ENCODE peak calls at places on chromosome 17, in six cellular contexts. P is psoas muscle, A is HCT116, G is cardiac fibroblast, O is cardiac muscle cell, I is mucosa of descending colon. S is an unnamed sample.

GRCh38 chr17:48615212-48615962 is at the start of gene HOXB8:
- DNase-seq in P (no peak), A (no peak), G (no peak), O (no peak), I (peak), S (no peak)

GRCh38 chr17:47941246-47941997 is at the start of gene PNPO:
- DNase-seq in P (peak), A (peak), G (peak), O (peak), I (peak), S (peak)

GRCh38 chr17:57422574-57423164 is 166.3 kb downstream of the MSI2 start:
- DNase-seq in P (peak), A (peak), G (peak), O (no peak), I (no peak), S (peak)

GRCh38 chr17:72387969-72388368 is 267.1 kb downstream of the SOX9 start:
- DNase-seq in P (no peak), A (no peak), G (no peak), O (no peak), I (no peak), S (no peak)

GRCh38 chr17:14559220-14559619 is 258.3 kb downstream of the HS3ST3B1 start:
- DNase-seq in P (no peak), A (no peak), G (no peak), O (no peak), I (no peak), S (no peak)

GRCh38 chr17:55783684-55784245 is 32.9 kb downstream of the PCTP start:
- DNase-seq in P (peak), A (no peak), G (peak), O (no peak), I (peak), S (no peak)

GRCh38 chr17:14289162-14289561 is 11.7 kb upstream of the HS3ST3B1 start:
- DNase-seq in P (no peak), A (no peak), G (no peak), O (no peak), I (no peak), S (no peak)

GRCh38 chr17:38579934-38580333 is 25.8 kb downstream of the SRCIN1 start:
- DNase-seq in P (no peak), A (no peak), G (peak), O (peak), I (no peak), S (no peak)

GRCh38 chr17:72467841-72468653 is 347.2 kb downstream of the SOX9 start:
- DNase-seq in P (peak), A (no peak), G (peak), O (no peak), I (peak), S (no peak)

GRCh38 chr17:61002316-61002736 is 324.7 kb downstream of the BCAS3 start:
- DNase-seq in P (no peak), A (peak), G (peak), O (peak), I (no peak), S (no peak)

GRCh38 chr17:35286120-35286781 is 43.4 kb downstream of the SLFN5 start:
- DNase-seq in P (no peak), A (no peak), G (peak), O (no peak), I (no peak), S (peak)

GRCh38 chr17:2705888-2706795 is 5.4 kb downstream of the CLUH start:
- DNase-seq in P (peak), A (no peak), G (no peak), O (no peak), I (peak), S (no peak)

GRCh38 chr17:15194859-15195277 is 70.3 kb downstream of the PMP22 start:
- DNase-seq in P (no peak), A (no peak), G (no peak), O (no peak), I (no peak), S (no peak)

GRCh38 chr17:3879591-3880417 is 13.0 kb downstream of the CAMKK1 start:
- DNase-seq in P (no peak), A (no peak), G (no peak), O (no peak), I (peak), S (no peak)

GRCh38 chr17:50935201-50936124 is 69.3 kb upstream of the TOB1 start:
- DNase-seq in P (peak), A (no peak), G (no peak), O (no peak), I (peak), S (no peak)

GRCh38 chr17:73585583-73585982 is 58.7 kb downstream of the SDK2 start:
- DNase-seq in P (no peak), A (no peak), G (no peak), O (no peak), I (no peak), S (no peak)
- TF ChIP-seq CTCF in P (no peak), A (peak), G (no peak), O (no peak), I (no peak), S (peak)

DNA sequence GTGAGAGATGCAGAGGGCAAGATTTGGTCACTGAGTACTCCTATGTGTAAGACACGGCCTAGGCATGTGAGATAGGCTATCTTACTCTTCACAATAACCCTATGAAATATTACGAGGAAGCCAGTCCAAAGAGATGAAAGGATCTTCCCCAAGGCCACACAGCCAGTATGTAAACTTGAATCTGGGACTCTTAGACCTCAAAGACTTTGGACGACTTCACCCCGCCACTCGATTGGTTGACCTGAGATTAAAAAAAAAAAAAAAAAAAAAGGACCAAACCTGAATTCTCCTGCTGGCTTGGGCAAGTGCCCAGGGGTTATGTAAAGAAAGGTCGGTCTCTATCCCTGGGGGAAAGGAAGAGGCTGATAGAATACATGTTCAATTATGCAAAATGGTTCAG is 33.1 kb downstream of the PIPOX start:
- DNase-seq in P (no peak), A (no peak), G (no peak), O (no peak), I (no peak), S (no peak)
- H3K4me3 ChIP-seq in P (no peak), A (no peak), G (no peak), O (no peak), I (no peak), S (no peak)

DNA sequence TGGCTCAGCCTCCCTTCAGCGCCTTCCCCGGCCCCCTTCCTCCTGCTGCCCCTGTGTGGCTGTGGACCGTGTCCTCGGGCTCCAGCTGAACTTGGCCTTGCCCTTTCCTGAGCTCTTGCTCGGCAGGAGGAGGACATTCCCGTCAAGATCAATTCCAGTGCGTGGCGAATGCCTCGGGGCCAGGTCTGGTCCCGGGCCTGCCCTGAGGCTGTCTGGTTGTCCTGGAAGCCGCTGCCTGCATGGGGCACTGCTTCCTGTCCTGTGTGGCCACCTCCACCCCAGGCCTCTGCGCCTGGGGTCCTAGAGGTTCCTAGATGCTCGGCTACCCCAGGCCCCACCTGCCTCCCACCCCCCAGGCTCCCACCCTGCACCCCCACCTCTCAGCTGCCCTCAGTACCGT is 12.8 kb downstream of the BAHCC1 start:
- DNase-seq in P (no peak), A (no peak), G (no peak), O (no peak), I (no peak), S (no peak)
- TF ChIP-seq CTCF in P (no peak), A (no peak), G (no peak), O (no peak), I (no peak), S (no peak)

DNA sequence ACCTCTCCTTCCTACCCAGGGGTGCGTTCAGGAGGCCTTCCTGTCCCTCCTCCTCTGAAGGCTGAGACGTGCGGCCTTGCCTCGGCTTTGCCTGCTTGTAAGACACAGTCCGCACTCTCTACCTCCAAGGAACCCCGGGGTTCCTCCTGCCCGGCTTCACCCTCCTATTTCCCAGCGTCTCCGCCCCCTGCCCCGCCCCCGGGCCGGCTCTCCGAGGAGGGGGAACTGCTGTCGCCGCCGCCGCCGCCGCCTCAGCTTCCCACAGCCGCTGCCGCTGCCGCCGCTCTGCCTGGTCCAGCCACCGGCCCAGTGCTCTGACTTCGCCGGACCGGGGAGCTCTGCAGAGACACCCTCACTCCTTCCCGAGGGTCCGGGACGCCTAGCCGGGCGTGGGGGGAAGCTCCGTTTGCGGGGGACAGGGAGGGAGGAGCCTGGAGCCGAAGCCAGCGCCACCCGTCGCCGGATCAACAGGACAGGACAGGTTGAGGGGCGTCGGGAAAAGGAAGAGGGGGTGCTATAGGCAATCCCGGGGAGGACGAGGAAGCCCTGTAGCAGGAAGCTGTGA is 1.2 kb upstream of the FGF11 start:
- DNase-seq in P (peak), A (no peak), G (no peak), O (peak), I (peak), S (no peak)
- H3K4me3 ChIP-seq in P (peak), A (no peak), G (no peak), O (peak), I (no peak), S (peak)

GRCh38 chr17:81395600-81396277 is 482 bp downstream of the BAHCC1 start:
- DNase-seq in P (no peak), A (no peak), G (peak), O (no peak), I (no peak), S (no peak)

GRCh38 chr17:81392909-81393654 is 2.2 kb upstream of the BAHCC1 start:
- DNase-seq in P (peak), A (no peak), G (peak), O (no peak), I (peak), S (no peak)

GRCh38 chr17:81394831-81395599 is at the start of gene BAHCC1:
- DNase-seq in P (peak), A (peak), G (peak), O (peak), I (peak), S (peak)

GRCh38 chr17:81393684-81394376 is 1.4 kb upstream of the BAHCC1 start:
- DNase-seq in P (peak), A (peak), G (peak), O (peak), I (peak), S (peak)

GRCh38 chr17:81394377-81394747 is 895 bp upstream of the BAHCC1 start:
- DNase-seq in P (no peak), A (no peak), G (no peak), O (no peak), I (no peak), S (no peak)
- TF ChIP-seq CTCF in P (no peak), A (no peak), G (no peak), O (no peak), I (no peak), S (no peak)

GRCh38 chr17:17572010-17572785 is 19.3 kb downstream of the PEMT start:
- DNase-seq in P (no peak), A (no peak), G (no peak), O (no peak), I (no peak), S (no peak)

GRCh38 chr17:17569691-17570090 is 21.8 kb downstream of the PEMT start:
- DNase-seq in P (no peak), A (no peak), G (no peak), O (no peak), I (no peak), S (no peak)

GRCh38 chr17:17568772-17569195 is 22.7 kb downstream of the PEMT start:
- DNase-seq in P (peak), A (peak), G (peak), O (peak), I (peak), S (no peak)

GRCh38 chr17:17570207-17570797 is 21.2 kb downstream of the PEMT start:
- DNase-seq in P (peak), A (no peak), G (peak), O (peak), I (peak), S (no peak)

GRCh38 chr17:17570798-17571716 is 20.5 kb downstream of the PEMT start:
- DNase-seq in P (no peak), A (no peak), G (no peak), O (no peak), I (no peak), S (no peak)
- H3K4me3 ChIP-seq in P (no peak), A (no peak), G (no peak), O (no peak), I (no peak), S (no peak)

DNA sequence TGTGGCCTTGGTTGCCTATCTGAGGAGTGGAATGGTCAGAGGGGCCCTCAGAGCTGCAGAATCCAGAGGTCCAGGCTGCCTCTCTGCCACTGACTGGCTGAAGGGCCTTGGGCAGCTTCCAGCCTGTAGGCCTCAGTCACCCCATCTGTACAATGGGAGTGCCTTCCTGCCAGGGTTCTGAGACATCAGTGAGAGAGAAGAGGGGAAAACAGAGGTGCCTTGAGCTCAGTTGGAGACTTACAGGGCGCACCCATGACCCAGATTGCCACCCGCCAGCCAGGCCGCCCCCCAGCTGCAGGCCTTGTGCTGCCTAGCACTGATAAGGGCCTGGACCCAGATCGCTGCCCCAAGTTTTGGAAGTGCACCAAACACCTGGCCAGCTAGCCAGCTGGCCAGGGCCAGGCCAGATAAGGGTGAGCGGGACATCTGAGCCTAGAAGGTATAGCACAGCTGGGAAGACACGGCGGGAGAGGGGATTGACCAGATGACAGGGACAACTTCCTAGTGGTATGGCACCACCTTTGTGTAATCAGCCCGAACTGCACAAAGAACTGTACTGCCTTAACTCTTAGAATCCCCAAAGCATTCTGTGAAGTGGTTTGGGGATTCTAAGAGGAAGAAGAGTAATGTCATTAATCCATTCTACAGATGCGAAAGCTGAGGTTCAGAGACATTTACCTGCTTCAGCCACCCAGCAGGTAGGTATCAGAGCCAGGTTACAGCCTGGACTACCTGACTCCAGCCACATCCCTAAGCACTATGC is 1.4 kb downstream of the SLC4A1 start:
- DNase-seq in P (no peak), A (no peak), G (no peak), O (no peak), I (no peak), S (no peak)
- TF ChIP-seq CTCF in P (no peak), A (no peak), G (no peak), O (no peak), I (no peak), S (no peak)

GRCh38 chr17:76873856-76874255 is 5.7 kb downstream of the MGAT5B start:
- DNase-seq in P (no peak), A (no peak), G (no peak), O (no peak), I (no peak), S (no peak)

GRCh38 chr17:76871668-76872067 is 3.5 kb downstream of the MGAT5B start:
- DNase-seq in P (no peak), A (no peak), G (no peak), O (no peak), I (no peak), S (no peak)

GRCh38 chr17:76869878-76870714 is 1.9 kb downstream of the MGAT5B start:
- DNase-seq in P (no peak), A (no peak), G (no peak), O (peak), I (no peak), S (no peak)

GRCh38 chr17:76872221-76872873 is 4.1 kb downstream of the MGAT5B start:
- DNase-seq in P (no peak), A (peak), G (peak), O (no peak), I (no peak), S (no peak)

GRCh38 chr17:76872874-76873221 is 4.6 kb downstream of the MGAT5B start:
- DNase-seq in P (no peak), A (no peak), G (no peak), O (no peak), I (no peak), S (no peak)
- H3K4me3 ChIP-seq in P (no peak), A (peak), G (no peak), O (no peak), I (no peak), S (no peak)

S was measured in GM12864.